ENCODE peak calls at places on chromosomes 13 and 19, in ten cellular contexts. One of them, this sample, is unnamed.

GRCh38 chr19:33408538-33408937 is 35.0 kb downstream of the CEBPG start:
- DNase-seq in mucosa of descending colon: peak
- DNase-seq in T-helper 22 cell: no peak
- DNase-seq in stimulated activated CD8-positive, alpha-beta memory T cell treated with anti-CD3 and anti-CD28 coated beads, Interleukin-15, amount 100 ng/mL, for 4 hours: no peak
- DNase-seq in EL: no peak
- DNase-seq in activated CD4-positive, alpha-beta T cell treated with anti-CD3 and anti-CD28 coated beads, Interleukin-2, amount 50 U/mL, for 48 hours: no peak
- DNase-seq in T-cell: no peak
- DNase-seq in stimulated activated CD4-positive, alpha-beta T cell treated with anti-CD3 and anti-CD28 coated beads, TNF-alpha, amount 100 ng/mL, for 1 hour: no peak
- DNase-seq in tibial nerve: no peak
- DNase-seq in small intestine: no peak
- DNase-seq in this sample: no peak

GRCh38 chr13:70960841-70961443 is 852.7 kb upstream of the KLHL1 start:
- DNase-seq in small intestine: peak
- DNase-seq in mucosa of descending colon: no peak
- DNase-seq in tibial nerve: no peak
- DNase-seq in stimulated activated CD4-positive, alpha-beta T cell treated with anti-CD3 and anti-CD28 coated beads, TNF-alpha, amount 100 ng/mL, for 1 hour: no peak
- DNase-seq in stimulated activated CD8-positive, alpha-beta memory T cell treated with anti-CD3 and anti-CD28 coated beads, Interleukin-15, amount 100 ng/mL, for 4 hours: no peak
- DNase-seq in T-cell: no peak
- DNase-seq in activated CD4-positive, alpha-beta T cell treated with anti-CD3 and anti-CD28 coated beads, Interleukin-2, amount 50 U/mL, for 48 hours: no peak
- DNase-seq in T-helper 22 cell: no peak
- DNase-seq in EL: peak
- DNase-seq in this sample: peak

GRCh38 chr19:13835791-13836723 is 40.8 kb downstream of the ZSWIM4 start:
- DNase-seq in small intestine: no peak
- DNase-seq in activated CD4-positive, alpha-beta T cell treated with anti-CD3 and anti-CD28 coated beads, Interleukin-2, amount 50 U/mL, for 48 hours: no peak
- DNase-seq in stimulated activated CD4-positive, alpha-beta T cell treated with anti-CD3 and anti-CD28 coated beads, TNF-alpha, amount 100 ng/mL, for 1 hour: no peak
- DNase-seq in EL: no peak
- DNase-seq in mucosa of descending colon: peak
- DNase-seq in stimulated activated CD8-positive, alpha-beta memory T cell treated with anti-CD3 and anti-CD28 coated beads, Interleukin-15, amount 100 ng/mL, for 4 hours: no peak
- DNase-seq in T-cell: no peak
- DNase-seq in T-helper 22 cell: no peak
- DNase-seq in tibial nerve: no peak
- DNase-seq in this sample: no peak

GRCh38 chr19:33906578-33907335 is 110.1 kb downstream of the KCTD15 start:
- DNase-seq in stimulated activated CD8-positive, alpha-beta memory T cell treated with anti-CD3 and anti-CD28 coated beads, Interleukin-15, amount 100 ng/mL, for 4 hours: no peak
- DNase-seq in T-helper 22 cell: no peak
- DNase-seq in tibial nerve: no peak
- DNase-seq in small intestine: no peak
- DNase-seq in activated CD4-positive, alpha-beta T cell treated with anti-CD3 and anti-CD28 coated beads, Interleukin-2, amount 50 U/mL, for 48 hours: no peak
- DNase-seq in stimulated activated CD4-positive, alpha-beta T cell treated with anti-CD3 and anti-CD28 coated beads, TNF-alpha, amount 100 ng/mL, for 1 hour: no peak
- DNase-seq in T-cell: no peak
- DNase-seq in EL: peak
- DNase-seq in mucosa of descending colon: peak
- DNase-seq in this sample: no peak

GRCh38 chr19:51514866-51515481 is 13.4 kb upstream of the SIGLEC12 start:
- DNase-seq in stimulated activated CD8-positive, alpha-beta memory T cell treated with anti-CD3 and anti-CD28 coated beads, Interleukin-15, amount 100 ng/mL, for 4 hours: no peak
- DNase-seq in T-helper 22 cell: no peak
- DNase-seq in activated CD4-positive, alpha-beta T cell treated with anti-CD3 and anti-CD28 coated beads, Interleukin-2, amount 50 U/mL, for 48 hours: no peak
- DNase-seq in stimulated activated CD4-positive, alpha-beta T cell treated with anti-CD3 and anti-CD28 coated beads, TNF-alpha, amount 100 ng/mL, for 1 hour: no peak
- DNase-seq in mucosa of descending colon: no peak
- DNase-seq in tibial nerve: no peak
- DNase-seq in EL: peak
- DNase-seq in T-cell: no peak
- DNase-seq in small intestine: peak
- DNase-seq in this sample: no peak

GRCh38 chr19:55615553-55616394 is 8.6 kb downstream of the ZNF784 start:
- DNase-seq in stimulated activated CD8-positive, alpha-beta memory T cell treated with anti-CD3 and anti-CD28 coated beads, Interleukin-15, amount 100 ng/mL, for 4 hours: no peak
- DNase-seq in mucosa of descending colon: no peak
- DNase-seq in stimulated activated CD4-positive, alpha-beta T cell treated with anti-CD3 and anti-CD28 coated beads, TNF-alpha, amount 100 ng/mL, for 1 hour: no peak
- DNase-seq in T-helper 22 cell: no peak
- DNase-seq in tibial nerve: no peak
- DNase-seq in small intestine: no peak
- DNase-seq in activated CD4-positive, alpha-beta T cell treated with anti-CD3 and anti-CD28 coated beads, Interleukin-2, amount 50 U/mL, for 48 hours: no peak
- DNase-seq in EL: no peak
- DNase-seq in T-cell: no peak
- DNase-seq in this sample: no peak

GRCh38 chr13:113650275-113650674 is 7.7 kb downstream of the ATP4B start:
- DNase-seq in T-helper 22 cell: no peak
- DNase-seq in mucosa of descending colon: peak
- DNase-seq in stimulated activated CD4-positive, alpha-beta T cell treated with anti-CD3 and anti-CD28 coated beads, TNF-alpha, amount 100 ng/mL, for 1 hour: no peak
- DNase-seq in small intestine: no peak
- DNase-seq in EL: no peak
- DNase-seq in stimulated activated CD8-positive, alpha-beta memory T cell treated with anti-CD3 and anti-CD28 coated beads, Interleukin-15, amount 100 ng/mL, for 4 hours: no peak
- DNase-seq in activated CD4-positive, alpha-beta T cell treated with anti-CD3 and anti-CD28 coated beads, Interleukin-2, amount 50 U/mL, for 48 hours: no peak
- DNase-seq in T-cell: no peak
- DNase-seq in tibial nerve: peak
- DNase-seq in this sample: no peak

GRCh38 chr13:100715604-100716003 is 41.0 kb upstream of the TMTC4 start:
- DNase-seq in stimulated activated CD4-positive, alpha-beta T cell treated with anti-CD3 and anti-CD28 coated beads, TNF-alpha, amount 100 ng/mL, for 1 hour: no peak
- DNase-seq in tibial nerve: no peak
- DNase-seq in T-helper 22 cell: no peak
- DNase-seq in small intestine: no peak
- DNase-seq in T-cell: no peak
- DNase-seq in stimulated activated CD8-positive, alpha-beta memory T cell treated with anti-CD3 and anti-CD28 coated beads, Interleukin-15, amount 100 ng/mL, for 4 hours: no peak
- DNase-seq in activated CD4-positive, alpha-beta T cell treated with anti-CD3 and anti-CD28 coated beads, Interleukin-2, amount 50 U/mL, for 48 hours: no peak
- DNase-seq in EL: no peak
- DNase-seq in mucosa of descending colon: no peak
- DNase-seq in this sample: no peak

GRCh38 chr19:29323046-29323971 is 110.4 kb upstream of the UQCRFS1 start:
- DNase-seq in T-helper 22 cell: no peak
- DNase-seq in tibial nerve: no peak
- DNase-seq in activated CD4-positive, alpha-beta T cell treated with anti-CD3 and anti-CD28 coated beads, Interleukin-2, amount 50 U/mL, for 48 hours: no peak
- DNase-seq in stimulated activated CD8-positive, alpha-beta memory T cell treated with anti-CD3 and anti-CD28 coated beads, Interleukin-15, amount 100 ng/mL, for 4 hours: no peak
- DNase-seq in T-cell: no peak
- DNase-seq in EL: no peak
- DNase-seq in stimulated activated CD4-positive, alpha-beta T cell treated with anti-CD3 and anti-CD28 coated beads, TNF-alpha, amount 100 ng/mL, for 1 hour: no peak
- DNase-seq in small intestine: no peak
- DNase-seq in mucosa of descending colon: no peak
- DNase-seq in this sample: no peak

GRCh38 chr13:37656247-37656940 is 57.8 kb upstream of the POSTN start:
- DNase-seq in T-helper 22 cell: no peak
- DNase-seq in small intestine: no peak
- DNase-seq in stimulated activated CD4-positive, alpha-beta T cell treated with anti-CD3 and anti-CD28 coated beads, TNF-alpha, amount 100 ng/mL, for 1 hour: no peak
- DNase-seq in stimulated activated CD8-positive, alpha-beta memory T cell treated with anti-CD3 and anti-CD28 coated beads, Interleukin-15, amount 100 ng/mL, for 4 hours: no peak
- DNase-seq in tibial nerve: no peak
- DNase-seq in T-cell: no peak
- DNase-seq in activated CD4-positive, alpha-beta T cell treated with anti-CD3 and anti-CD28 coated beads, Interleukin-2, amount 50 U/mL, for 48 hours: no peak
- DNase-seq in mucosa of descending colon: no peak
- DNase-seq in EL: peak
- DNase-seq in this sample: no peak

GRCh38 chr13:44174769-44175425 is 198.7 kb upstream of the SERP2 start:
- DNase-seq in activated CD4-positive, alpha-beta T cell treated with anti-CD3 and anti-CD28 coated beads, Interleukin-2, amount 50 U/mL, for 48 hours: no peak
- DNase-seq in stimulated activated CD8-positive, alpha-beta memory T cell treated with anti-CD3 and anti-CD28 coated beads, Interleukin-15, amount 100 ng/mL, for 4 hours: no peak
- DNase-seq in T-helper 22 cell: no peak
- DNase-seq in stimulated activated CD4-positive, alpha-beta T cell treated with anti-CD3 and anti-CD28 coated beads, TNF-alpha, amount 100 ng/mL, for 1 hour: no peak
- DNase-seq in EL: peak
- DNase-seq in small intestine: peak
- DNase-seq in mucosa of descending colon: no peak
- DNase-seq in T-cell: no peak
- DNase-seq in tibial nerve: no peak
- DNase-seq in this sample: no peak

GRCh38 chr19:54448037-54448773 is 794 bp upstream of the LENG8 start:
- DNase-seq in tibial nerve: peak
- DNase-seq in small intestine: peak
- DNase-seq in mucosa of descending colon: peak
- DNase-seq in T-helper 22 cell: no peak
- DNase-seq in activated CD4-positive, alpha-beta T cell treated with anti-CD3 and anti-CD28 coated beads, Interleukin-2, amount 50 U/mL, for 48 hours: peak
- DNase-seq in T-cell: no peak
- DNase-seq in stimulated activated CD4-positive, alpha-beta T cell treated with anti-CD3 and anti-CD28 coated beads, TNF-alpha, amount 100 ng/mL, for 1 hour: no peak
- DNase-seq in EL: peak
- DNase-seq in stimulated activated CD8-positive, alpha-beta memory T cell treated with anti-CD3 and anti-CD28 coated beads, Interleukin-15, amount 100 ng/mL, for 4 hours: no peak
- DNase-seq in this sample: no peak

GRCh38 chr13:100751826-100752225 is 77.2 kb upstream of the TMTC4 start:
- DNase-seq in EL: no peak
- DNase-seq in tibial nerve: no peak
- DNase-seq in stimulated activated CD8-positive, alpha-beta memory T cell treated with anti-CD3 and anti-CD28 coated beads, Interleukin-15, amount 100 ng/mL, for 4 hours: no peak
- DNase-seq in T-cell: no peak
- DNase-seq in mucosa of descending colon: no peak
- DNase-seq in small intestine: no peak
- DNase-seq in activated CD4-positive, alpha-beta T cell treated with anti-CD3 and anti-CD28 coated beads, Interleukin-2, amount 50 U/mL, for 48 hours: no peak
- DNase-seq in stimulated activated CD4-positive, alpha-beta T cell treated with anti-CD3 and anti-CD28 coated beads, TNF-alpha, amount 100 ng/mL, for 1 hour: no peak
- DNase-seq in T-helper 22 cell: no peak
- DNase-seq in this sample: no peak

GRCh38 chr19:10701955-10702307 is 692 bp downstream of the QTRT1 start:
- DNase-seq in tibial nerve: no peak
- DNase-seq in stimulated activated CD4-positive, alpha-beta T cell treated with anti-CD3 and anti-CD28 coated beads, TNF-alpha, amount 100 ng/mL, for 1 hour: no peak
- DNase-seq in mucosa of descending colon: peak
- DNase-seq in EL: peak
- DNase-seq in activated CD4-positive, alpha-beta T cell treated with anti-CD3 and anti-CD28 coated beads, Interleukin-2, amount 50 U/mL, for 48 hours: peak
- DNase-seq in T-helper 22 cell: no peak
- DNase-seq in small intestine: no peak
- DNase-seq in T-cell: no peak
- DNase-seq in stimulated activated CD8-positive, alpha-beta memory T cell treated with anti-CD3 and anti-CD28 coated beads, Interleukin-15, amount 100 ng/mL, for 4 hours: no peak
- DNase-seq in this sample: no peak

GRCh38 chr13:34078334-34078999 is 260.5 kb downstream of the RFC3 start:
- DNase-seq in mucosa of descending colon: no peak
- DNase-seq in T-helper 22 cell: no peak
- DNase-seq in activated CD4-positive, alpha-beta T cell treated with anti-CD3 and anti-CD28 coated beads, Interleukin-2, amount 50 U/mL, for 48 hours: no peak
- DNase-seq in stimulated activated CD4-positive, alpha-beta T cell treated with anti-CD3 and anti-CD28 coated beads, TNF-alpha, amount 100 ng/mL, for 1 hour: no peak
- DNase-seq in small intestine: no peak
- DNase-seq in tibial nerve: no peak
- DNase-seq in EL: peak
- DNase-seq in stimulated activated CD8-positive, alpha-beta memory T cell treated with anti-CD3 and anti-CD28 coated beads, Interleukin-15, amount 100 ng/mL, for 4 hours: no peak
- DNase-seq in T-cell: no peak
- DNase-seq in this sample: no peak

GRCh38 chr13:28531195-28531955 is 36.4 kb upstream of the FLT1 start:
- DNase-seq in stimulated activated CD8-positive, alpha-beta memory T cell treated with anti-CD3 and anti-CD28 coated beads, Interleukin-15, amount 100 ng/mL, for 4 hours: no peak
- DNase-seq in mucosa of descending colon: peak
- DNase-seq in T-cell: no peak
- DNase-seq in activated CD4-positive, alpha-beta T cell treated with anti-CD3 and anti-CD28 coated beads, Interleukin-2, amount 50 U/mL, for 48 hours: no peak
- DNase-seq in T-helper 22 cell: no peak
- DNase-seq in small intestine: peak
- DNase-seq in tibial nerve: no peak
- DNase-seq in EL: peak
- DNase-seq in stimulated activated CD4-positive, alpha-beta T cell treated with anti-CD3 and anti-CD28 coated beads, TNF-alpha, amount 100 ng/mL, for 1 hour: no peak
- DNase-seq in this sample: no peak

GRCh38 chr19:39631626-39632025 is 24.1 kb upstream of the LGALS16 start:
- DNase-seq in stimulated activated CD8-positive, alpha-beta memory T cell treated with anti-CD3 and anti-CD28 coated beads, Interleukin-15, amount 100 ng/mL, for 4 hours: no peak
- DNase-seq in stimulated activated CD4-positive, alpha-beta T cell treated with anti-CD3 and anti-CD28 coated beads, TNF-alpha, amount 100 ng/mL, for 1 hour: no peak
- DNase-seq in small intestine: no peak
- DNase-seq in activated CD4-positive, alpha-beta T cell treated with anti-CD3 and anti-CD28 coated beads, Interleukin-2, amount 50 U/mL, for 48 hours: no peak
- DNase-seq in EL: no peak
- DNase-seq in T-cell: no peak
- DNase-seq in T-helper 22 cell: no peak
- DNase-seq in tibial nerve: no peak
- DNase-seq in mucosa of descending colon: no peak
- DNase-seq in this sample: no peak

GRCh38 chr13:36420437-36420891 is 11.8 kb upstream of the CCNA1 start:
- DNase-seq in activated CD4-positive, alpha-beta T cell treated with anti-CD3 and anti-CD28 coated beads, Interleukin-2, amount 50 U/mL, for 48 hours: peak
- DNase-seq in mucosa of descending colon: peak
- DNase-seq in small intestine: peak
- DNase-seq in tibial nerve: peak
- DNase-seq in stimulated activated CD4-positive, alpha-beta T cell treated with anti-CD3 and anti-CD28 coated beads, TNF-alpha, amount 100 ng/mL, for 1 hour: no peak
- DNase-seq in stimulated activated CD8-positive, alpha-beta memory T cell treated with anti-CD3 and anti-CD28 coated beads, Interleukin-15, amount 100 ng/mL, for 4 hours: no peak
- DNase-seq in T-cell: peak
- DNase-seq in EL: peak
- DNase-seq in T-helper 22 cell: peak
- DNase-seq in this sample: peak

GRCh38 chr13:78102121-78102677 is 183.6 kb upstream of the EDNRB start:
- DNase-seq in activated CD4-positive, alpha-beta T cell treated with anti-CD3 and anti-CD28 coated beads, Interleukin-2, amount 50 U/mL, for 48 hours: no peak
- DNase-seq in small intestine: no peak
- DNase-seq in EL: peak
- DNase-seq in stimulated activated CD8-positive, alpha-beta memory T cell treated with anti-CD3 and anti-CD28 coated beads, Interleukin-15, amount 100 ng/mL, for 4 hours: no peak
- DNase-seq in T-cell: no peak
- DNase-seq in T-helper 22 cell: no peak
- DNase-seq in tibial nerve: peak
- DNase-seq in mucosa of descending colon: no peak
- DNase-seq in stimulated activated CD4-positive, alpha-beta T cell treated with anti-CD3 and anti-CD28 coated beads, TNF-alpha, amount 100 ng/mL, for 1 hour: no peak
- DNase-seq in this sample: no peak

GRCh38 chr19:7342143-7342542 is 6.6 kb upstream of the ARHGEF18 start:
- DNase-seq in small intestine: no peak
- DNase-seq in activated CD4-positive, alpha-beta T cell treated with anti-CD3 and anti-CD28 coated beads, Interleukin-2, amount 50 U/mL, for 48 hours: no peak
- DNase-seq in stimulated activated CD4-positive, alpha-beta T cell treated with anti-CD3 and anti-CD28 coated beads, TNF-alpha, amount 100 ng/mL, for 1 hour: no peak
- DNase-seq in T-cell: no peak
- DNase-seq in tibial nerve: no peak
- DNase-seq in mucosa of descending colon: no peak
- DNase-seq in stimulated activated CD8-positive, alpha-beta memory T cell treated with anti-CD3 and anti-CD28 coated beads, Interleukin-15, amount 100 ng/mL, for 4 hours: no peak
- DNase-seq in T-helper 22 cell: no peak
- DNase-seq in EL: no peak
- DNase-seq in this sample: no peak

GRCh38 chr13:74132152-74132767 is 1.9 kb downstream of the KLF12 start:
- DNase-seq in T-helper 22 cell: peak
- DNase-seq in stimulated activated CD8-positive, alpha-beta memory T cell treated with anti-CD3 and anti-CD28 coated beads, Interleukin-15, amount 100 ng/mL, for 4 hours: no peak
- DNase-seq in EL: peak
- DNase-seq in small intestine: peak
- DNase-seq in activated CD4-positive, alpha-beta T cell treated with anti-CD3 and anti-CD28 coated beads, Interleukin-2, amount 50 U/mL, for 48 hours: no peak
- DNase-seq in stimulated activated CD4-positive, alpha-beta T cell treated with anti-CD3 and anti-CD28 coated beads, TNF-alpha, amount 100 ng/mL, for 1 hour: no peak
- DNase-seq in mucosa of descending colon: no peak
- DNase-seq in tibial nerve: no peak
- DNase-seq in T-cell: peak
- DNase-seq in this sample: no peak

GRCh38 chr19:15869109-15869555 is 28.7 kb downstream of the CYP4F2 start:
- DNase-seq in mucosa of descending colon: no peak
- DNase-seq in EL: peak
- DNase-seq in stimulated activated CD8-positive, alpha-beta memory T cell treated with anti-CD3 and anti-CD28 coated beads, Interleukin-15, amount 100 ng/mL, for 4 hours: no peak
- DNase-seq in activated CD4-positive, alpha-beta T cell treated with anti-CD3 and anti-CD28 coated beads, Interleukin-2, amount 50 U/mL, for 48 hours: peak
- DNase-seq in T-helper 22 cell: no peak
- DNase-seq in T-cell: peak
- DNase-seq in tibial nerve: no peak
- DNase-seq in small intestine: peak
- DNase-seq in stimulated activated CD4-positive, alpha-beta T cell treated with anti-CD3 and anti-CD28 coated beads, TNF-alpha, amount 100 ng/mL, for 1 hour: peak
- DNase-seq in this sample: no peak

GRCh38 chr19:11160119-11160768 is 4.7 kb upstream of the SPC24 start:
- DNase-seq in T-helper 22 cell: no peak
- DNase-seq in EL: no peak
- DNase-seq in T-cell: no peak
- DNase-seq in activated CD4-positive, alpha-beta T cell treated with anti-CD3 and anti-CD28 coated beads, Interleukin-2, amount 50 U/mL, for 48 hours: no peak
- DNase-seq in mucosa of descending colon: no peak
- DNase-seq in stimulated activated CD4-positive, alpha-beta T cell treated with anti-CD3 and anti-CD28 coated beads, TNF-alpha, amount 100 ng/mL, for 1 hour: no peak
- DNase-seq in tibial nerve: no peak
- DNase-seq in stimulated activated CD8-positive, alpha-beta memory T cell treated with anti-CD3 and anti-CD28 coated beads, Interleukin-15, amount 100 ng/mL, for 4 hours: no peak
- DNase-seq in small intestine: no peak
- DNase-seq in this sample: no peak

GRCh38 chr13:75566658-75567057 is 17.1 kb downstream of the UCHL3 start:
- DNase-seq in mucosa of descending colon: no peak
- DNase-seq in stimulated activated CD4-positive, alpha-beta T cell treated with anti-CD3 and anti-CD28 coated beads, TNF-alpha, amount 100 ng/mL, for 1 hour: no peak
- DNase-seq in tibial nerve: no peak
- DNase-seq in T-cell: no peak
- DNase-seq in EL: peak
- DNase-seq in activated CD4-positive, alpha-beta T cell treated with anti-CD3 and anti-CD28 coated beads, Interleukin-2, amount 50 U/mL, for 48 hours: no peak
- DNase-seq in T-helper 22 cell: no peak
- DNase-seq in small intestine: peak
- DNase-seq in stimulated activated CD8-positive, alpha-beta memory T cell treated with anti-CD3 and anti-CD28 coated beads, Interleukin-15, amount 100 ng/mL, for 4 hours: no peak
- DNase-seq in this sample: no peak

This sample was measured in NCI-H446 treated with DMSO at 0.1 percent for 48 hours.